ENCODE peak calls at places on chromosomes 11 and 22, in seven cellular contexts. One of them, this sample, is unnamed.

GRCh38 chr22:31613286-31613903 is 48.6 kb downstream of the PISD start:
- DNase-seq in mammary epithelial cell: no peak
- DNase-seq in heart left ventricle: no peak
- DNase-seq in tibial artery: no peak
- DNase-seq in spleen: peak; percentile 72
- DNase-seq in right cardiac atrium: no peak
- DNase-seq in psoas muscle: no peak
- DNase-seq in this sample: no peak

GRCh38 chr11:69869311-69869939 is 50.2 kb upstream of the FGF3 start:
- DNase-seq in mammary epithelial cell: no peak
- DNase-seq in heart left ventricle: no peak
- DNase-seq in tibial artery: peak; percentile 39
- DNase-seq in spleen: peak; percentile 56
- DNase-seq in right cardiac atrium: no peak
- DNase-seq in psoas muscle: no peak
- DNase-seq in this sample: no peak

GRCh38 chr11:61378713-61379313 is 13.6 kb upstream of the TMEM216 start:
- DNase-seq in mammary epithelial cell: peak; percentile 92
- DNase-seq in heart left ventricle: no peak
- DNase-seq in tibial artery: peak; percentile 82
- DNase-seq in spleen: no peak
- DNase-seq in right cardiac atrium: peak; percentile 36
- DNase-seq in psoas muscle: no peak
- DNase-seq in this sample: peak; percentile 66

GRCh38 chr11:12163181-12163841 is 52.9 kb downstream of the MICAL2 start:
- DNase-seq in mammary epithelial cell: peak; percentile 86
- DNase-seq in heart left ventricle: peak; percentile 75
- DNase-seq in tibial artery: peak; percentile 84
- DNase-seq in spleen: no peak
- DNase-seq in right cardiac atrium: peak; percentile 55
- DNase-seq in psoas muscle: no peak
- DNase-seq in this sample: peak; percentile 73

GRCh38 chr22:19196841-19197612 is 18.5 kb upstream of the SLC25A1 start:
- DNase-seq in mammary epithelial cell: no peak
- DNase-seq in heart left ventricle: no peak
- DNase-seq in tibial artery: no peak
- DNase-seq in spleen: no peak
- DNase-seq in right cardiac atrium: no peak
- DNase-seq in psoas muscle: peak; percentile 38
- DNase-seq in this sample: no peak

GRCh38 chr11:119352857-119353260 is 6.4 kb upstream of the MFRP start:
- DNase-seq in mammary epithelial cell: no peak
- DNase-seq in heart left ventricle: peak; percentile 72
- DNase-seq in tibial artery: peak; percentile 51
- DNase-seq in spleen: peak; percentile 12
- DNase-seq in right cardiac atrium: no peak
- DNase-seq in psoas muscle: peak; percentile 34
- DNase-seq in this sample: peak; percentile 64

GRCh38 chr11:7603031-7603781 is 70.1 kb downstream of the CYB5R2 start:
- DNase-seq in mammary epithelial cell: no peak
- DNase-seq in heart left ventricle: no peak
- DNase-seq in tibial artery: no peak
- DNase-seq in spleen: no peak
- DNase-seq in right cardiac atrium: no peak
- DNase-seq in psoas muscle: no peak
- DNase-seq in this sample: no peak

GRCh38 chr11:17782938-17783337 is 48.4 kb downstream of the KCNC1 start:
- DNase-seq in mammary epithelial cell: no peak
- DNase-seq in heart left ventricle: no peak
- DNase-seq in tibial artery: no peak
- DNase-seq in spleen: peak; percentile 47
- DNase-seq in right cardiac atrium: no peak
- DNase-seq in psoas muscle: peak; percentile 28
- DNase-seq in this sample: no peak

GRCh38 chr11:116353517-116353916 is 419.3 kb downstream of the BUD13 start:
- DNase-seq in mammary epithelial cell: peak; percentile 19
- DNase-seq in heart left ventricle: no peak
- DNase-seq in tibial artery: no peak
- DNase-seq in spleen: no peak
- DNase-seq in right cardiac atrium: no peak
- DNase-seq in psoas muscle: no peak
- DNase-seq in this sample: no peak

GRCh38 chr11:117992620-117993019 is 6.4 kb downstream of the IL10RA start:
- DNase-seq in mammary epithelial cell: no peak
- DNase-seq in heart left ventricle: no peak
- DNase-seq in tibial artery: no peak
- DNase-seq in spleen: no peak
- DNase-seq in right cardiac atrium: no peak
- DNase-seq in psoas muscle: no peak
- DNase-seq in this sample: no peak

GRCh38 chr11:93209476-93209875 is 11.7 kb upstream of the SLC36A4 start:
- DNase-seq in mammary epithelial cell: no peak
- DNase-seq in heart left ventricle: no peak
- DNase-seq in tibial artery: no peak
- DNase-seq in spleen: no peak
- DNase-seq in right cardiac atrium: no peak
- DNase-seq in psoas muscle: no peak
- DNase-seq in this sample: no peak

DNA sequence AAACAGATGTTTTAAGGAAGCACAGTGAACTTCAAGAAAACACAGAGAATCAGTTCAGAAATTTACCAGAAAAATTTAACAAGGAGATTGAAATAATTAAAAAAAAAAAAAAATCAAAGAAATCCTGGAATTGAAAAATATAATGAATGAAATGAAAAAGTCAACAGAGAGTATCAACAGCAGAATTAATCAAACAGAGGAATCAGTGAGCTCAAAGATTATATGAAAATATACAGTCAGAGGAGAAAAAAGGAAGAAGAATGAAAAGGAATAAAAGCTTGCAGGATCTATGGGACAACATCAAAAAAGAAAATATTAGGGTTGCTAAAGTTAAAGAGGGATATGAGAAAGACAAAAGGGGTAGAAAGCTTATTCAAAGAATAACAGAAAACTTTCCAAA is 82.3 kb downstream of the XRRA1 start:
- DNase-seq in mammary epithelial cell: no peak
- DNase-seq in heart left ventricle: no peak
- DNase-seq in tibial artery: no peak
- DNase-seq in spleen: no peak
- DNase-seq in right cardiac atrium: no peak
- DNase-seq in psoas muscle: no peak
- DNase-seq in this sample: no peak
- H3K9me3 ChIP-seq in mammary epithelial cell: peaks cover 11% of the 10 kb centered on the region
- H3K9me3 ChIP-seq in heart left ventricle: peaks cover 72% of the 10 kb centered on the region
- H3K9me3 ChIP-seq in tibial artery: peaks cover 11% of the 10 kb centered on the region
- H3K9me3 ChIP-seq in spleen: peaks cover 98% of the 10 kb centered on the region
- H3K9me3 ChIP-seq in right cardiac atrium: peaks cover 18% of the 10 kb centered on the region
- H3K9me3 ChIP-seq in psoas muscle: peaks cover 61% of the 10 kb centered on the region
- H3K9me3 ChIP-seq in this sample: peaks cover 63% of the 10 kb centered on the region

GRCh38 chr22:47476226-47476625 is 713.8 kb downstream of the TBC1D22A start:
- DNase-seq in mammary epithelial cell: no peak
- DNase-seq in heart left ventricle: no peak
- DNase-seq in tibial artery: no peak
- DNase-seq in spleen: no peak
- DNase-seq in right cardiac atrium: no peak
- DNase-seq in psoas muscle: no peak
- DNase-seq in this sample: no peak
- H3K9me3 ChIP-seq in mammary epithelial cell: peaks cover 9% of the 10 kb centered on the region
- H3K9me3 ChIP-seq in heart left ventricle: no peaks in the 10 kb centered on the region
- H3K9me3 ChIP-seq in tibial artery: no peaks in the 10 kb centered on the region
- H3K9me3 ChIP-seq in spleen: no peaks in the 10 kb centered on the region
- H3K9me3 ChIP-seq in right cardiac atrium: no peaks in the 10 kb centered on the region
- H3K9me3 ChIP-seq in psoas muscle: no peaks in the 10 kb centered on the region
- H3K9me3 ChIP-seq in this sample: no peaks in the 10 kb centered on the region

GRCh38 chr11:114621950-114622809 is 26.6 kb upstream of the NXPE4 start:
- DNase-seq in mammary epithelial cell: no peak
- DNase-seq in heart left ventricle: no peak
- DNase-seq in tibial artery: no peak
- DNase-seq in spleen: no peak
- DNase-seq in right cardiac atrium: no peak
- DNase-seq in psoas muscle: no peak
- DNase-seq in this sample: no peak

GRCh38 chr11:114621072-114621471 is 25.5 kb upstream of the NXPE4 start:
- DNase-seq in mammary epithelial cell: no peak
- DNase-seq in heart left ventricle: no peak
- DNase-seq in tibial artery: no peak
- DNase-seq in spleen: no peak
- DNase-seq in right cardiac atrium: no peak
- DNase-seq in psoas muscle: no peak
- DNase-seq in this sample: no peak

GRCh38 chr11:114618139-114618538 is 22.6 kb upstream of the NXPE4 start:
- DNase-seq in mammary epithelial cell: no peak
- DNase-seq in heart left ventricle: no peak
- DNase-seq in tibial artery: no peak
- DNase-seq in spleen: no peak
- DNase-seq in right cardiac atrium: no peak
- DNase-seq in psoas muscle: no peak
- DNase-seq in this sample: no peak

GRCh38 chr11:114617157-114618124 is 21.9 kb upstream of the NXPE4 start:
- DNase-seq in mammary epithelial cell: no peak
- DNase-seq in heart left ventricle: no peak
- DNase-seq in tibial artery: no peak
- DNase-seq in spleen: no peak
- DNase-seq in right cardiac atrium: no peak
- DNase-seq in psoas muscle: no peak
- DNase-seq in this sample: no peak

DNA sequence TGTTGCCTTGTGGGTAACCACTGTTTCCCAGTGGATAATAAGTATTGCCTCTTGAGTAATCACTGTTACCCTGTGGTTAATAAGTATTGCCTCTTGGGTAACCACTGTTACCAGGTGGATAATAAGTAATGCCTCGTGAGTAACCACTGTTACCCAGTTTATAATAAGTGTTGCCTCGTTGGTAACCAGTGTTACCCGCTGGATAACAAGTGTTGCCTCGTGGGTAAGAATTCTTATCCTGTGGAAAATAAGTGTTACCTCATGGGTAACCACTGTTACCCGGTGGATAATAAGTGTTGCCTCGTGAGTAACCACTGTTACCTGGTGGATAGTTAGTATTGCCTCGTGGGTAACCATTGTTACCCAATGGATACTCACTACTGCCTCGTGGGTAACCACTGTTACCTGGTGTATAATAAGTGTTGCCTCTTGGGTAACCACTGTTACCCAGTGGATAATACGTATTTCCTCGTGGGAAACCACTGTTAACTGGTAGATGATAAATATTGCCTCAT is 24.1 kb upstream of the NXPE4 start:
- DNase-seq in mammary epithelial cell: no peak
- DNase-seq in heart left ventricle: no peak
- DNase-seq in tibial artery: no peak
- DNase-seq in spleen: no peak
- DNase-seq in right cardiac atrium: no peak
- DNase-seq in psoas muscle: no peak
- DNase-seq in this sample: no peak
- H3K9me3 ChIP-seq in mammary epithelial cell: peaks cover 15% of the 10 kb centered on the region
- H3K9me3 ChIP-seq in heart left ventricle: peaks cover 76% of the 10 kb centered on the region
- H3K9me3 ChIP-seq in tibial artery: no peaks in the 10 kb centered on the region
- H3K9me3 ChIP-seq in spleen: peaks cover 16% of the 10 kb centered on the region
- H3K9me3 ChIP-seq in right cardiac atrium: no peaks in the 10 kb centered on the region
- H3K9me3 ChIP-seq in psoas muscle: peaks cover 7% of the 10 kb centered on the region
- H3K9me3 ChIP-seq in this sample: no peaks in the 10 kb centered on the region

GRCh38 chr22:49039625-49040024 is 788.0 kb downstream of the BRD1 start:
- DNase-seq in mammary epithelial cell: no peak
- DNase-seq in heart left ventricle: no peak
- DNase-seq in tibial artery: peak; percentile 21
- DNase-seq in spleen: no peak
- DNase-seq in right cardiac atrium: no peak
- DNase-seq in psoas muscle: peak; percentile 12
- DNase-seq in this sample: no peak

GRCh38 chr22:49042066-49042465 is 785.6 kb downstream of the BRD1 start:
- DNase-seq in mammary epithelial cell: no peak
- DNase-seq in heart left ventricle: no peak
- DNase-seq in tibial artery: no peak
- DNase-seq in spleen: no peak
- DNase-seq in right cardiac atrium: no peak
- DNase-seq in psoas muscle: no peak
- DNase-seq in this sample: peak; percentile 4

GRCh38 chr22:49040754-49041467 is 786.8 kb downstream of the BRD1 start:
- DNase-seq in mammary epithelial cell: no peak
- DNase-seq in heart left ventricle: no peak
- DNase-seq in tibial artery: peak; percentile 40
- DNase-seq in spleen: no peak
- DNase-seq in right cardiac atrium: no peak
- DNase-seq in psoas muscle: no peak
- DNase-seq in this sample: no peak

GRCh38 chr22:49037701-49038245 is 789.9 kb downstream of the BRD1 start:
- DNase-seq in mammary epithelial cell: no peak
- DNase-seq in heart left ventricle: no peak
- DNase-seq in tibial artery: peak; percentile 51
- DNase-seq in spleen: peak; percentile 70
- DNase-seq in right cardiac atrium: no peak
- DNase-seq in psoas muscle: no peak
- DNase-seq in this sample: no peak

DNA sequence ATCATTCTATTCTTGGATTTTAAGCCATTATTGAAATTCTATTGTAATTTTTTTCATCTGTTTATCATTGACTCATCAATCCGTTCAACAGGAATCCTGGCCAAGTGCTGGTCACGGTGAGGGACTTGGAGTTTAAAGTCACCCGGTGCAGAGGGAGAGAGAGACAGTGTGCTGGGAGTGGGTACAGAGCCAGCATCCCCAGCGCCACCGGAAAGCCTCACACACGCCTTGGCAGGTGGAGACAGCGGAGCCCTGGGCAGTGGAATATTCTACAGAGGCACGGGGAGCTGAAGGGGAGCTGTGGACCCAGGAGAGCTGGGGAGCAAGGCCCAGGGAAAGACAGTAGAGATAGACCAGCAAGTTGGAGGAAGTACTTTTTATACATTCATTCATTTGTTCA is 787.6 kb downstream of the BRD1 start:
- DNase-seq in mammary epithelial cell: no peak
- DNase-seq in heart left ventricle: no peak
- DNase-seq in tibial artery: peak; percentile 51
- DNase-seq in spleen: no peak
- DNase-seq in right cardiac atrium: no peak
- DNase-seq in psoas muscle: no peak
- DNase-seq in this sample: no peak
- H3K9me3 ChIP-seq in mammary epithelial cell: peaks cover 50% of the 10 kb centered on the region
- H3K9me3 ChIP-seq in heart left ventricle: no peaks in the 10 kb centered on the region
- H3K9me3 ChIP-seq in tibial artery: no peaks in the 10 kb centered on the region
- H3K9me3 ChIP-seq in spleen: no peaks in the 10 kb centered on the region
- H3K9me3 ChIP-seq in right cardiac atrium: no peaks in the 10 kb centered on the region
- H3K9me3 ChIP-seq in psoas muscle: no peaks in the 10 kb centered on the region
- H3K9me3 ChIP-seq in this sample: no peaks in the 10 kb centered on the region

DNA sequence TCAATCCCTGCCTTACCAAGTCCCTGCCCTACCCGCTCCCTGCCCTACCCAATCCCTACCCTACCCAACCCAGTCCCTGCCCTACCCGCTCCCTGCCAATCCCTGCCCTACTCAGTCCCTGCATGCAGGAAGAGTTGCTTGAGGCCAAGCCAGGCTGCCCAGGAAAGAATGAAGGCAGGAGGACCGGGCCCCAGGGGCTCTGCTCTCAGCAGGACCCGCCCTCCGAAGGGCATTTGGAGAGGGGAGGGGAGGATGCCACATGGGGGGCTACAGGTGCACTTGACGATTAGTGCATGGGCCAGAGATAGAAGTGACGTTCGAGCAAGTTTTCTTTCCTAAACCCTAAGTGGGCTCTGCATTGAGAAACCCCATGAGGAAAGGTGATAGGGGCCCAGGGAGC is 581.2 kb downstream of the TBC1D22A start:
- DNase-seq in mammary epithelial cell: no peak
- DNase-seq in heart left ventricle: no peak
- DNase-seq in tibial artery: no peak
- DNase-seq in spleen: no peak
- DNase-seq in right cardiac atrium: no peak
- DNase-seq in psoas muscle: no peak
- DNase-seq in this sample: no peak
- H3K9me3 ChIP-seq in mammary epithelial cell: peaks cover 23% of the 10 kb centered on the region
- H3K9me3 ChIP-seq in heart left ventricle: no peaks in the 10 kb centered on the region
- H3K9me3 ChIP-seq in tibial artery: no peaks in the 10 kb centered on the region
- H3K9me3 ChIP-seq in spleen: no peaks in the 10 kb centered on the region
- H3K9me3 ChIP-seq in right cardiac atrium: no peaks in the 10 kb centered on the region
- H3K9me3 ChIP-seq in psoas muscle: no peaks in the 10 kb centered on the region
- H3K9me3 ChIP-seq in this sample: no peaks in the 10 kb centered on the region

This sample was measured in suprapubic skin.